ENCODE peak calls at places on chromosomes 5 and 9, in seven cellular contexts. One of them, this sample, is unnamed.

GRCh38 chr9:101324245-101324804 is 60.5 kb downstream of the BAAT start:
- DNase-seq in activated T-cell treated with anti-CD3 and anti-CD28 coated beads for 1 hour: no peak
- DNase-seq in stimulated activated CD4-positive, alpha-beta T cell treated with anti-CD3 and anti-CD28 coated beads, Interleukin-1b, Interleukin-23, amount 100 ng/mL, for 24 hours: no peak
- DNase-seq in ELR: no peak
- DNase-seq in NCI-H1105: no peak
- DNase-seq in fibroblast of the aortic adventitia: no peak
- DNase-seq in activated gamma-delta T cell: no peak
- DNase-seq in this sample: no peak

GRCh38 chr5:74766887-74767578 is at the start of the genes GFM2 and NSA2:
- DNase-seq in activated T-cell treated with anti-CD3 and anti-CD28 coated beads for 1 hour: peak; percentile 85
- DNase-seq in stimulated activated CD4-positive, alpha-beta T cell treated with anti-CD3 and anti-CD28 coated beads, Interleukin-1b, Interleukin-23, amount 100 ng/mL, for 24 hours: peak; percentile 78
- DNase-seq in ELR: peak; percentile 97
- DNase-seq in NCI-H1105: peak; percentile 80
- DNase-seq in fibroblast of the aortic adventitia: peak; percentile 95
- DNase-seq in activated gamma-delta T cell: peak; percentile 78
- DNase-seq in this sample: peak; percentile 90

GRCh38 chr5:75051217-75051751 is 1.1 kb downstream of the GCNT4 start:
- DNase-seq in activated T-cell treated with anti-CD3 and anti-CD28 coated beads for 1 hour: no peak
- DNase-seq in stimulated activated CD4-positive, alpha-beta T cell treated with anti-CD3 and anti-CD28 coated beads, Interleukin-1b, Interleukin-23, amount 100 ng/mL, for 24 hours: no peak
- DNase-seq in ELR: no peak
- DNase-seq in NCI-H1105: no peak
- DNase-seq in fibroblast of the aortic adventitia: no peak
- DNase-seq in activated gamma-delta T cell: no peak
- DNase-seq in this sample: no peak

GRCh38 chr9:74355107-74355506 is 142.0 kb upstream of the RORB start:
- DNase-seq in activated T-cell treated with anti-CD3 and anti-CD28 coated beads for 1 hour: no peak
- DNase-seq in stimulated activated CD4-positive, alpha-beta T cell treated with anti-CD3 and anti-CD28 coated beads, Interleukin-1b, Interleukin-23, amount 100 ng/mL, for 24 hours: no peak
- DNase-seq in ELR: no peak
- DNase-seq in NCI-H1105: no peak
- DNase-seq in fibroblast of the aortic adventitia: no peak
- DNase-seq in activated gamma-delta T cell: no peak
- DNase-seq in this sample: no peak

GRCh38 chr5:150642567-150642927 is 2.1 kb downstream of the SYNPO start:
- DNase-seq in activated T-cell treated with anti-CD3 and anti-CD28 coated beads for 1 hour: no peak
- DNase-seq in stimulated activated CD4-positive, alpha-beta T cell treated with anti-CD3 and anti-CD28 coated beads, Interleukin-1b, Interleukin-23, amount 100 ng/mL, for 24 hours: no peak
- DNase-seq in ELR: peak; percentile 95
- DNase-seq in NCI-H1105: no peak
- DNase-seq in fibroblast of the aortic adventitia: peak; percentile 92
- DNase-seq in activated gamma-delta T cell: no peak
- DNase-seq in this sample: peak; percentile 90

GRCh38 chr9:81132318-81132717 is 557.0 kb downstream of the TLE1 start:
- DNase-seq in activated T-cell treated with anti-CD3 and anti-CD28 coated beads for 1 hour: no peak
- DNase-seq in stimulated activated CD4-positive, alpha-beta T cell treated with anti-CD3 and anti-CD28 coated beads, Interleukin-1b, Interleukin-23, amount 100 ng/mL, for 24 hours: no peak
- DNase-seq in ELR: peak; percentile 34
- DNase-seq in NCI-H1105: no peak
- DNase-seq in fibroblast of the aortic adventitia: peak; percentile 11
- DNase-seq in activated gamma-delta T cell: no peak
- DNase-seq in this sample: peak; percentile 91

GRCh38 chr5:67358186-67358585 is 161.6 kb upstream of the CD180 start:
- DNase-seq in activated T-cell treated with anti-CD3 and anti-CD28 coated beads for 1 hour: no peak
- DNase-seq in stimulated activated CD4-positive, alpha-beta T cell treated with anti-CD3 and anti-CD28 coated beads, Interleukin-1b, Interleukin-23, amount 100 ng/mL, for 24 hours: no peak
- DNase-seq in ELR: no peak
- DNase-seq in NCI-H1105: no peak
- DNase-seq in fibroblast of the aortic adventitia: no peak
- DNase-seq in activated gamma-delta T cell: no peak
- DNase-seq in this sample: no peak

GRCh38 chr5:88756953-88757352 is 126.0 kb downstream of the MEF2C start:
- DNase-seq in activated T-cell treated with anti-CD3 and anti-CD28 coated beads for 1 hour: no peak
- DNase-seq in stimulated activated CD4-positive, alpha-beta T cell treated with anti-CD3 and anti-CD28 coated beads, Interleukin-1b, Interleukin-23, amount 100 ng/mL, for 24 hours: no peak
- DNase-seq in ELR: no peak
- DNase-seq in NCI-H1105: no peak
- DNase-seq in fibroblast of the aortic adventitia: no peak
- DNase-seq in activated gamma-delta T cell: no peak
- DNase-seq in this sample: no peak

GRCh38 chr9:34139477-34140146 is 13.1 kb upstream of the DCAF12 start:
- DNase-seq in activated T-cell treated with anti-CD3 and anti-CD28 coated beads for 1 hour: no peak
- DNase-seq in stimulated activated CD4-positive, alpha-beta T cell treated with anti-CD3 and anti-CD28 coated beads, Interleukin-1b, Interleukin-23, amount 100 ng/mL, for 24 hours: no peak
- DNase-seq in ELR: peak; percentile 66
- DNase-seq in NCI-H1105: no peak
- DNase-seq in fibroblast of the aortic adventitia: peak; percentile 97
- DNase-seq in activated gamma-delta T cell: no peak
- DNase-seq in this sample: peak; percentile 88

GRCh38 chr9:95157491-95158151 is 159.9 kb downstream of the FANCC start:
- DNase-seq in activated T-cell treated with anti-CD3 and anti-CD28 coated beads for 1 hour: no peak
- DNase-seq in stimulated activated CD4-positive, alpha-beta T cell treated with anti-CD3 and anti-CD28 coated beads, Interleukin-1b, Interleukin-23, amount 100 ng/mL, for 24 hours: no peak
- DNase-seq in ELR: peak; percentile 25
- DNase-seq in NCI-H1105: peak; percentile 62
- DNase-seq in fibroblast of the aortic adventitia: peak; percentile 97
- DNase-seq in activated gamma-delta T cell: no peak
- DNase-seq in this sample: peak; percentile 92

GRCh38 chr5:139141841-139142240 is 56.3 kb downstream of the SIL1 start:
- DNase-seq in activated T-cell treated with anti-CD3 and anti-CD28 coated beads for 1 hour: no peak
- DNase-seq in stimulated activated CD4-positive, alpha-beta T cell treated with anti-CD3 and anti-CD28 coated beads, Interleukin-1b, Interleukin-23, amount 100 ng/mL, for 24 hours: no peak
- DNase-seq in ELR: peak; percentile 19
- DNase-seq in NCI-H1105: no peak
- DNase-seq in fibroblast of the aortic adventitia: peak; percentile 92
- DNase-seq in activated gamma-delta T cell: no peak
- DNase-seq in this sample: peak; percentile 92

GRCh38 chr5:41878598-41879305 is 8.5 kb upstream of the OXCT1 start:
- DNase-seq in activated T-cell treated with anti-CD3 and anti-CD28 coated beads for 1 hour: no peak
- DNase-seq in stimulated activated CD4-positive, alpha-beta T cell treated with anti-CD3 and anti-CD28 coated beads, Interleukin-1b, Interleukin-23, amount 100 ng/mL, for 24 hours: no peak
- DNase-seq in ELR: no peak
- DNase-seq in NCI-H1105: no peak
- DNase-seq in fibroblast of the aortic adventitia: no peak
- DNase-seq in activated gamma-delta T cell: no peak
- DNase-seq in this sample: no peak

This sample was measured in astrocyte.